ENCODE peak calls at places on chromosomes 2 and 18, in six cellular contexts. One of them, this sample, is unnamed.

GRCh38 chr2:1863386-1863785 is 119.1 kb upstream of the PXDN start:
- DNase-seq in adrenal gland: no peak
- DNase-seq in AG08396: no peak
- DNase-seq in astrocyte of the hippocampus: no peak
- DNase-seq in stimulated activated CD8-positive, alpha-beta memory T cell treated with anti-CD3 and anti-CD28 coated beads, Interleukin-4, amount 100 ng/mL, for 24 hours: no peak
- DNase-seq in cardiac fibroblast: no peak
- DNase-seq in this sample: no peak

GRCh38 chr2:128520787-128521186 is 202.1 kb upstream of the HS6ST1 start:
- DNase-seq in adrenal gland: no peak
- DNase-seq in stimulated activated CD8-positive, alpha-beta memory T cell treated with anti-CD3 and anti-CD28 coated beads, Interleukin-4, amount 100 ng/mL, for 24 hours: no peak
- DNase-seq in astrocyte of the hippocampus: no peak
- DNase-seq in AG08396: no peak
- DNase-seq in cardiac fibroblast: no peak
- DNase-seq in this sample: no peak

GRCh38 chr2:81901017-81901416 is 1596.5 kb upstream of the LRRTM1 start:
- DNase-seq in adrenal gland: no peak
- DNase-seq in AG08396: no peak
- DNase-seq in astrocyte of the hippocampus: no peak
- DNase-seq in cardiac fibroblast: no peak
- DNase-seq in stimulated activated CD8-positive, alpha-beta memory T cell treated with anti-CD3 and anti-CD28 coated beads, Interleukin-4, amount 100 ng/mL, for 24 hours: no peak
- DNase-seq in this sample: no peak

GRCh38 chr2:10272464-10272863 is 30.2 kb upstream of the HPCAL1 start:
- DNase-seq in stimulated activated CD8-positive, alpha-beta memory T cell treated with anti-CD3 and anti-CD28 coated beads, Interleukin-4, amount 100 ng/mL, for 24 hours: no peak
- DNase-seq in astrocyte of the hippocampus: no peak
- DNase-seq in cardiac fibroblast: no peak
- DNase-seq in adrenal gland: peak; percentile 80
- DNase-seq in AG08396: no peak
- DNase-seq in this sample: no peak

GRCh38 chr2:3170792-3171455 is 206.7 kb downstream of the EIPR1 start:
- DNase-seq in astrocyte of the hippocampus: no peak
- DNase-seq in stimulated activated CD8-positive, alpha-beta memory T cell treated with anti-CD3 and anti-CD28 coated beads, Interleukin-4, amount 100 ng/mL, for 24 hours: no peak
- DNase-seq in AG08396: no peak
- DNase-seq in cardiac fibroblast: no peak
- DNase-seq in adrenal gland: no peak
- DNase-seq in this sample: no peak

GRCh38 chr2:170596576-170596975 is 118.6 kb upstream of the SP5 start:
- DNase-seq in AG08396: no peak
- DNase-seq in stimulated activated CD8-positive, alpha-beta memory T cell treated with anti-CD3 and anti-CD28 coated beads, Interleukin-4, amount 100 ng/mL, for 24 hours: no peak
- DNase-seq in adrenal gland: no peak
- DNase-seq in astrocyte of the hippocampus: no peak
- DNase-seq in cardiac fibroblast: no peak
- DNase-seq in this sample: no peak

GRCh38 chr18:58557013-58557435 is 71.9 kb downstream of the ALPK2 start:
- DNase-seq in cardiac fibroblast: no peak
- DNase-seq in AG08396: no peak
- DNase-seq in stimulated activated CD8-positive, alpha-beta memory T cell treated with anti-CD3 and anti-CD28 coated beads, Interleukin-4, amount 100 ng/mL, for 24 hours: no peak
- DNase-seq in adrenal gland: no peak
- DNase-seq in astrocyte of the hippocampus: no peak
- DNase-seq in this sample: no peak

GRCh38 chr2:101509498-101510274 is 34.8 kb upstream of the RFX8 start:
- DNase-seq in cardiac fibroblast: peak; percentile 27
- DNase-seq in AG08396: no peak
- DNase-seq in adrenal gland: no peak
- DNase-seq in astrocyte of the hippocampus: peak; percentile 46
- DNase-seq in stimulated activated CD8-positive, alpha-beta memory T cell treated with anti-CD3 and anti-CD28 coated beads, Interleukin-4, amount 100 ng/mL, for 24 hours: no peak
- DNase-seq in this sample: no peak

GRCh38 chr18:11533942-11534496 is 75.4 kb upstream of the SLC35G4 start:
- DNase-seq in cardiac fibroblast: no peak
- DNase-seq in astrocyte of the hippocampus: no peak
- DNase-seq in stimulated activated CD8-positive, alpha-beta memory T cell treated with anti-CD3 and anti-CD28 coated beads, Interleukin-4, amount 100 ng/mL, for 24 hours: no peak
- DNase-seq in adrenal gland: no peak
- DNase-seq in AG08396: no peak
- DNase-seq in this sample: no peak

GRCh38 chr2:160293401-160293911 is 93.4 kb upstream of the ITGB6 start:
- DNase-seq in cardiac fibroblast: peak; percentile 96
- DNase-seq in adrenal gland: no peak
- DNase-seq in AG08396: peak; percentile 63
- DNase-seq in astrocyte of the hippocampus: peak; percentile 69
- DNase-seq in stimulated activated CD8-positive, alpha-beta memory T cell treated with anti-CD3 and anti-CD28 coated beads, Interleukin-4, amount 100 ng/mL, for 24 hours: no peak
- DNase-seq in this sample: no peak

GRCh38 chr2:120703330-120703994 is 32.2 kb upstream of the GLI2 start:
- DNase-seq in cardiac fibroblast: peak; percentile 94
- DNase-seq in AG08396: peak; percentile 29
- DNase-seq in astrocyte of the hippocampus: no peak
- DNase-seq in stimulated activated CD8-positive, alpha-beta memory T cell treated with anti-CD3 and anti-CD28 coated beads, Interleukin-4, amount 100 ng/mL, for 24 hours: no peak
- DNase-seq in adrenal gland: no peak
- DNase-seq in this sample: no peak

GRCh38 chr2:188902906-188903305 is 71.3 kb upstream of the COL3A1 start:
- DNase-seq in AG08396: peak; percentile 35
- DNase-seq in stimulated activated CD8-positive, alpha-beta memory T cell treated with anti-CD3 and anti-CD28 coated beads, Interleukin-4, amount 100 ng/mL, for 24 hours: no peak
- DNase-seq in adrenal gland: no peak
- DNase-seq in cardiac fibroblast: peak; percentile 82
- DNase-seq in astrocyte of the hippocampus: peak; percentile 49
- DNase-seq in this sample: no peak

GRCh38 chr2:70984576-70985282 is 6.3 kb downstream of the ANKRD53 start:
- DNase-seq in adrenal gland: peak; percentile 83
- DNase-seq in astrocyte of the hippocampus: peak; percentile 75
- DNase-seq in AG08396: peak; percentile 76
- DNase-seq in cardiac fibroblast: peak; percentile 38
- DNase-seq in stimulated activated CD8-positive, alpha-beta memory T cell treated with anti-CD3 and anti-CD28 coated beads, Interleukin-4, amount 100 ng/mL, for 24 hours: peak; percentile 75
- DNase-seq in this sample: no peak

GRCh38 chr2:33104052-33104623 is 157.4 kb downstream of the LTBP1 start:
- DNase-seq in astrocyte of the hippocampus: no peak
- DNase-seq in cardiac fibroblast: peak; percentile 62
- DNase-seq in AG08396: peak; percentile 29
- DNase-seq in stimulated activated CD8-positive, alpha-beta memory T cell treated with anti-CD3 and anti-CD28 coated beads, Interleukin-4, amount 100 ng/mL, for 24 hours: no peak
- DNase-seq in adrenal gland: no peak
- DNase-seq in this sample: no peak

GRCh38 chr2:97732436-97733340 is 19.3 kb downstream of the ZAP70 start:
- DNase-seq in stimulated activated CD8-positive, alpha-beta memory T cell treated with anti-CD3 and anti-CD28 coated beads, Interleukin-4, amount 100 ng/mL, for 24 hours: no peak
- DNase-seq in AG08396: no peak
- DNase-seq in astrocyte of the hippocampus: no peak
- DNase-seq in adrenal gland: no peak
- DNase-seq in cardiac fibroblast: no peak
- DNase-seq in this sample: no peak

GRCh38 chr2:230695551-230695950 is 17.1 kb upstream of the CAB39 start:
- DNase-seq in cardiac fibroblast: no peak
- DNase-seq in adrenal gland: no peak
- DNase-seq in stimulated activated CD8-positive, alpha-beta memory T cell treated with anti-CD3 and anti-CD28 coated beads, Interleukin-4, amount 100 ng/mL, for 24 hours: no peak
- DNase-seq in AG08396: no peak
- DNase-seq in astrocyte of the hippocampus: no peak
- DNase-seq in this sample: no peak

GRCh38 chr2:130387804-130388203 is 31.9 kb downstream of the PTPN18 start:
- DNase-seq in AG08396: no peak
- DNase-seq in stimulated activated CD8-positive, alpha-beta memory T cell treated with anti-CD3 and anti-CD28 coated beads, Interleukin-4, amount 100 ng/mL, for 24 hours: no peak
- DNase-seq in astrocyte of the hippocampus: no peak
- DNase-seq in cardiac fibroblast: no peak
- DNase-seq in adrenal gland: no peak
- DNase-seq in this sample: no peak

GRCh38 chr18:69757733-69758132 is 189.9 kb downstream of the CD226 start:
- DNase-seq in cardiac fibroblast: peak; percentile 6
- DNase-seq in stimulated activated CD8-positive, alpha-beta memory T cell treated with anti-CD3 and anti-CD28 coated beads, Interleukin-4, amount 100 ng/mL, for 24 hours: no peak
- DNase-seq in AG08396: no peak
- DNase-seq in adrenal gland: no peak
- DNase-seq in astrocyte of the hippocampus: peak; percentile 48
- DNase-seq in this sample: no peak

GRCh38 chr18:55328301-55328700 is 259.7 kb downstream of the TCF4 start:
- DNase-seq in adrenal gland: no peak
- DNase-seq in astrocyte of the hippocampus: no peak
- DNase-seq in stimulated activated CD8-positive, alpha-beta memory T cell treated with anti-CD3 and anti-CD28 coated beads, Interleukin-4, amount 100 ng/mL, for 24 hours: no peak
- DNase-seq in cardiac fibroblast: peak; percentile 85
- DNase-seq in AG08396: no peak
- DNase-seq in this sample: no peak

GRCh38 chr18:77098554-77099174 is 33.9 kb downstream of the MBP start:
- DNase-seq in astrocyte of the hippocampus: peak; percentile 46
- DNase-seq in adrenal gland: no peak
- DNase-seq in AG08396: no peak
- DNase-seq in stimulated activated CD8-positive, alpha-beta memory T cell treated with anti-CD3 and anti-CD28 coated beads, Interleukin-4, amount 100 ng/mL, for 24 hours: no peak
- DNase-seq in cardiac fibroblast: no peak
- DNase-seq in this sample: no peak

GRCh38 chr2:202965810-202966454 is 48.7 kb upstream of the NBEAL1 start:
- DNase-seq in adrenal gland: no peak
- DNase-seq in AG08396: peak; percentile 11
- DNase-seq in cardiac fibroblast: peak; percentile 81
- DNase-seq in astrocyte of the hippocampus: peak; percentile 80
- DNase-seq in stimulated activated CD8-positive, alpha-beta memory T cell treated with anti-CD3 and anti-CD28 coated beads, Interleukin-4, amount 100 ng/mL, for 24 hours: no peak
- DNase-seq in this sample: no peak

GRCh38 chr2:218879881-218880748 is 537 bp upstream of the WNT10A start:
- DNase-seq in astrocyte of the hippocampus: no peak
- DNase-seq in AG08396: no peak
- DNase-seq in adrenal gland: no peak
- DNase-seq in cardiac fibroblast: no peak
- DNase-seq in stimulated activated CD8-positive, alpha-beta memory T cell treated with anti-CD3 and anti-CD28 coated beads, Interleukin-4, amount 100 ng/mL, for 24 hours: peak; percentile 56
- DNase-seq in this sample: no peak

GRCh38 chr2:152804687-152805408 is 86.4 kb downstream of the ARL6IP6 start:
- DNase-seq in AG08396: no peak
- DNase-seq in cardiac fibroblast: no peak
- DNase-seq in adrenal gland: no peak
- DNase-seq in astrocyte of the hippocampus: no peak
- DNase-seq in stimulated activated CD8-positive, alpha-beta memory T cell treated with anti-CD3 and anti-CD28 coated beads, Interleukin-4, amount 100 ng/mL, for 24 hours: no peak
- DNase-seq in this sample: no peak

GRCh38 chr18:673317-673716 is 15.9 kb downstream of the TYMS start:
- DNase-seq in AG08396: no peak
- DNase-seq in stimulated activated CD8-positive, alpha-beta memory T cell treated with anti-CD3 and anti-CD28 coated beads, Interleukin-4, amount 100 ng/mL, for 24 hours: no peak
- DNase-seq in adrenal gland: no peak
- DNase-seq in cardiac fibroblast: no peak
- DNase-seq in astrocyte of the hippocampus: no peak
- DNase-seq in this sample: no peak

GRCh38 chr2:119137502-119137901 is 21.0 kb downstream of the C1QL2 start:
- DNase-seq in astrocyte of the hippocampus: no peak
- DNase-seq in stimulated activated CD8-positive, alpha-beta memory T cell treated with anti-CD3 and anti-CD28 coated beads, Interleukin-4, amount 100 ng/mL, for 24 hours: no peak
- DNase-seq in AG08396: no peak
- DNase-seq in adrenal gland: no peak
- DNase-seq in cardiac fibroblast: no peak
- DNase-seq in this sample: no peak

GRCh38 chr2:9990735-9991134 is 39.2 kb downstream of the GRHL1 start:
- DNase-seq in adrenal gland: peak; percentile 65
- DNase-seq in astrocyte of the hippocampus: no peak
- DNase-seq in cardiac fibroblast: peak; percentile 25
- DNase-seq in stimulated activated CD8-positive, alpha-beta memory T cell treated with anti-CD3 and anti-CD28 coated beads, Interleukin-4, amount 100 ng/mL, for 24 hours: no peak
- DNase-seq in AG08396: no peak
- DNase-seq in this sample: no peak

GRCh38 chr2:120440521-120441350 is 94.8 kb downstream of the INHBB start:
- DNase-seq in stimulated activated CD8-positive, alpha-beta memory T cell treated with anti-CD3 and anti-CD28 coated beads, Interleukin-4, amount 100 ng/mL, for 24 hours: no peak
- DNase-seq in astrocyte of the hippocampus: no peak
- DNase-seq in cardiac fibroblast: no peak
- DNase-seq in adrenal gland: no peak
- DNase-seq in AG08396: no peak
- DNase-seq in this sample: no peak

GRCh38 chr2:46767706-46768105 is 147.9 kb downstream of the MCFD2 start:
- DNase-seq in cardiac fibroblast: no peak
- DNase-seq in astrocyte of the hippocampus: no peak
- DNase-seq in stimulated activated CD8-positive, alpha-beta memory T cell treated with anti-CD3 and anti-CD28 coated beads, Interleukin-4, amount 100 ng/mL, for 24 hours: no peak
- DNase-seq in adrenal gland: no peak
- DNase-seq in AG08396: no peak
- DNase-seq in this sample: no peak

GRCh38 chr2:71500426-71501079 is 47.2 kb downstream of the DYSF start:
- DNase-seq in astrocyte of the hippocampus: no peak
- DNase-seq in AG08396: no peak
- DNase-seq in adrenal gland: peak; percentile 67
- DNase-seq in cardiac fibroblast: peak; percentile 64
- DNase-seq in stimulated activated CD8-positive, alpha-beta memory T cell treated with anti-CD3 and anti-CD28 coated beads, Interleukin-4, amount 100 ng/mL, for 24 hours: no peak
- DNase-seq in this sample: no peak

GRCh38 chr2:191018663-191019119 is 4.7 kb upstream of the STAT1 start:
- DNase-seq in adrenal gland: no peak
- DNase-seq in cardiac fibroblast: no peak
- DNase-seq in astrocyte of the hippocampus: no peak
- DNase-seq in stimulated activated CD8-positive, alpha-beta memory T cell treated with anti-CD3 and anti-CD28 coated beads, Interleukin-4, amount 100 ng/mL, for 24 hours: no peak
- DNase-seq in AG08396: no peak
- DNase-seq in this sample: no peak

GRCh38 chr18:36420826-36421225 is 123.3 kb downstream of the FHOD3 start:
- DNase-seq in cardiac fibroblast: peak; percentile 33
- DNase-seq in adrenal gland: no peak
- DNase-seq in astrocyte of the hippocampus: no peak
- DNase-seq in AG08396: no peak
- DNase-seq in stimulated activated CD8-positive, alpha-beta memory T cell treated with anti-CD3 and anti-CD28 coated beads, Interleukin-4, amount 100 ng/mL, for 24 hours: no peak
- DNase-seq in this sample: no peak

GRCh38 chr2:100571668-100572067 is 8.9 kb downstream of the PDCL3 start:
- DNase-seq in stimulated activated CD8-positive, alpha-beta memory T cell treated with anti-CD3 and anti-CD28 coated beads, Interleukin-4, amount 100 ng/mL, for 24 hours: no peak
- DNase-seq in cardiac fibroblast: no peak
- DNase-seq in adrenal gland: no peak
- DNase-seq in AG08396: no peak
- DNase-seq in astrocyte of the hippocampus: no peak
- DNase-seq in this sample: no peak

GRCh38 chr2:70887550-70888229 is 48.0 kb upstream of the ATP6V1B1 start:
- DNase-seq in adrenal gland: peak; percentile 49
- DNase-seq in cardiac fibroblast: no peak
- DNase-seq in astrocyte of the hippocampus: no peak
- DNase-seq in AG08396: no peak
- DNase-seq in stimulated activated CD8-positive, alpha-beta memory T cell treated with anti-CD3 and anti-CD28 coated beads, Interleukin-4, amount 100 ng/mL, for 24 hours: peak; percentile 23
- DNase-seq in this sample: no peak

GRCh38 chr2:96977631-96978195 is 8.7 kb downstream of the FAM178B start:
- DNase-seq in cardiac fibroblast: peak; percentile 66
- DNase-seq in astrocyte of the hippocampus: peak; percentile 43
- DNase-seq in AG08396: peak; percentile 45
- DNase-seq in adrenal gland: no peak
- DNase-seq in stimulated activated CD8-positive, alpha-beta memory T cell treated with anti-CD3 and anti-CD28 coated beads, Interleukin-4, amount 100 ng/mL, for 24 hours: no peak
- DNase-seq in this sample: no peak

GRCh38 chr2:158965731-158966130 is 2.7 kb upstream of the TANC1 start:
- DNase-seq in AG08396: no peak
- DNase-seq in astrocyte of the hippocampus: no peak
- DNase-seq in stimulated activated CD8-positive, alpha-beta memory T cell treated with anti-CD3 and anti-CD28 coated beads, Interleukin-4, amount 100 ng/mL, for 24 hours: no peak
- DNase-seq in cardiac fibroblast: peak; percentile 31
- DNase-seq in adrenal gland: no peak
- DNase-seq in this sample: no peak

GRCh38 chr2:220191031-220191430 is 563.6 kb downstream of the SLC4A3 start:
- DNase-seq in cardiac fibroblast: peak; percentile 7
- DNase-seq in astrocyte of the hippocampus: no peak
- DNase-seq in stimulated activated CD8-positive, alpha-beta memory T cell treated with anti-CD3 and anti-CD28 coated beads, Interleukin-4, amount 100 ng/mL, for 24 hours: no peak
- DNase-seq in adrenal gland: no peak
- DNase-seq in AG08396: peak; percentile 10
- DNase-seq in this sample: no peak